ENCODE peak calls at places on chromosomes 5 and 9, in ten cellular contexts. S, L, I, F, Y, G, Z, O, V and P are unnamed samples.

GRCh38 chr5:7779663-7780030 is 71.3 kb downstream of the CFAP90 start:
- DNase-seq in S (no peak), L (no peak), I (no peak), F (no peak), Y (no peak), G (no peak), Z (no peak), O (no peak), V (no peak), P (no peak)

GRCh38 chr5:1594336-1595106 is 70.8 kb upstream of the LPCAT1 start:
- DNase-seq in S (peak), L (peak), I (peak), F (peak), Y (peak), G (peak), Z (peak), O (no peak), V (no peak), P (peak)

GRCh38 chr9:79143211-79143610 is 428.6 kb upstream of the TLE4 start:
- DNase-seq in S (no peak), L (no peak), I (no peak), F (no peak), Y (no peak), G (no peak), Z (no peak), O (no peak), V (no peak), P (no peak)

GRCh38 chr9:98488578-98489312 is 220.0 kb downstream of the GABBR2 start:
- DNase-seq in S (peak), L (no peak), I (no peak), F (no peak), Y (no peak), G (no peak), Z (no peak), O (peak), V (no peak), P (no peak)

GRCh38 chr5:131634666-131634995 is 398 bp downstream of the RAPGEF6 start:
- DNase-seq in S (peak), L (no peak), I (peak), F (no peak), Y (no peak), G (peak), Z (no peak), O (no peak), V (peak), P (peak)

GRCh38 chr9:131585375-131585774 is 40.1 kb downstream of the PRRT1B start:
- DNase-seq in S (no peak), L (no peak), I (no peak), F (peak), Y (no peak), G (no peak), Z (no peak), O (no peak), V (peak), P (no peak)

GRCh38 chr5:67414712-67415111 is 218.1 kb upstream of the CD180 start:
- DNase-seq in S (no peak), L (no peak), I (no peak), F (no peak), Y (no peak), G (no peak), Z (no peak), O (peak), V (no peak), P (no peak)

GRCh38 chr5:98770911-98771322 is 2.5 kb upstream of the RGMB start:
- DNase-seq in S (peak), L (no peak), I (no peak), F (no peak), Y (no peak), G (no peak), Z (no peak), O (no peak), V (no peak), P (no peak)

GRCh38 chr9:92713528-92713927 is 43.6 kb upstream of the IPPK start:
- DNase-seq in S (no peak), L (no peak), I (no peak), F (no peak), Y (no peak), G (no peak), Z (no peak), O (no peak), V (no peak), P (no peak)

GRCh38 chr9:79619930-79620329 is 48.2 kb downstream of the TLE4 start:
- DNase-seq in S (no peak), L (no peak), I (no peak), F (no peak), Y (no peak), G (no peak), Z (no peak), O (no peak), V (no peak), P (no peak)

GRCh38 chr9:110620726-110621125 is 41.2 kb upstream of the SVEP1 start:
- DNase-seq in S (no peak), L (peak), I (no peak), F (no peak), Y (no peak), G (no peak), Z (no peak), O (no peak), V (no peak), P (no peak)

GRCh38 chr9:69937358-69937757 is 106.3 kb upstream of the MAMDC2 start:
- DNase-seq in S (no peak), L (no peak), I (no peak), F (no peak), Y (no peak), G (no peak), Z (no peak), O (no peak), V (no peak), P (no peak)

GRCh38 chr5:172172912-172173591 is 15.0 kb downstream of the STK10 start:
- DNase-seq in S (no peak), L (no peak), I (no peak), F (peak), Y (no peak), G (no peak), Z (no peak), O (no peak), V (no peak), P (no peak)

GRCh38 chr5:96083361-96083881 is 121.8 kb upstream of the ELL2 start:
- DNase-seq in S (no peak), L (no peak), I (no peak), F (no peak), Y (no peak), G (no peak), Z (no peak), O (no peak), V (no peak), P (no peak)

GRCh38 chr5:68086443-68086842 is 129.1 kb upstream of the PIK3R1 start:
- DNase-seq in S (no peak), L (no peak), I (no peak), F (no peak), Y (no peak), G (no peak), Z (no peak), O (no peak), V (no peak), P (no peak)

GRCh38 chr5:128053291-128053954 is 30.1 kb upstream of the SLC12A2 start:
- DNase-seq in S (no peak), L (no peak), I (no peak), F (no peak), Y (no peak), G (no peak), Z (no peak), O (no peak), V (peak), P (no peak)

GRCh38 chr5:156595132-156595787 is 254.8 kb upstream of the PPP1R2B start:
- DNase-seq in S (no peak), L (no peak), I (no peak), F (no peak), Y (no peak), G (no peak), Z (peak), O (no peak), V (no peak), P (no peak)

GRCh38 chr9:15018238-15018637 is 108.0 kb upstream of the FREM1 start:
- DNase-seq in S (no peak), L (no peak), I (no peak), F (no peak), Y (no peak), G (no peak), Z (no peak), O (no peak), V (no peak), P (no peak)

GRCh38 chr9:22040760-22041159 is 31.7 kb upstream of the CDKN2B start:
- DNase-seq in S (peak), L (no peak), I (no peak), F (no peak), Y (no peak), G (no peak), Z (no peak), O (no peak), V (no peak), P (no peak)

GRCh38 chr5:132001647-132002561 is 9.6 kb downstream of the ACSL6 start:
- DNase-seq in S (no peak), L (no peak), I (no peak), F (no peak), Y (no peak), G (peak), Z (no peak), O (no peak), V (peak), P (no peak)

GRCh38 chr5:137595680-137596079 is 96.6 kb upstream of the SPOCK1 start:
- DNase-seq in S (no peak), L (peak), I (no peak), F (no peak), Y (no peak), G (no peak), Z (no peak), O (no peak), V (no peak), P (no peak)

GRCh38 chr9:83154821-83155220 is 91.9 kb upstream of the RASEF start:
- DNase-seq in S (peak), L (no peak), I (no peak), F (no peak), Y (no peak), G (no peak), Z (no peak), O (no peak), V (no peak), P (no peak)

GRCh38 chr9:1050125-1050895 is at the start of gene DMRT2:
- DNase-seq in S (peak), L (peak), I (peak), F (peak), Y (no peak), G (peak), Z (peak), O (no peak), V (peak), P (no peak)

GRCh38 chr9:135329571-135330306 is 149.8 kb upstream of the PPP1R26 start:
- DNase-seq in S (no peak), L (no peak), I (no peak), F (no peak), Y (no peak), G (no peak), Z (no peak), O (no peak), V (no peak), P (no peak)

GRCh38 chr9:87684627-87685204 is 41.2 kb upstream of the CTSL start:
- DNase-seq in S (no peak), L (peak), I (peak), F (no peak), Y (no peak), G (no peak), Z (peak), O (no peak), V (peak), P (no peak)

GRCh38 chr9:124665391-124666058 is 105.6 kb downstream of the NR6A1 start:
- DNase-seq in S (peak), L (no peak), I (no peak), F (no peak), Y (no peak), G (no peak), Z (no peak), O (no peak), V (no peak), P (no peak)

GRCh38 chr9:107784235-107784958 is 294.8 kb upstream of the KLF4 start:
- DNase-seq in S (no peak), L (no peak), I (no peak), F (no peak), Y (no peak), G (no peak), Z (peak), O (peak), V (peak), P (no peak)

GRCh38 chr5:415928-416635 is 26.9 kb upstream of the EXOC3 start:
- DNase-seq in S (no peak), L (no peak), I (no peak), F (no peak), Y (no peak), G (peak), Z (no peak), O (no peak), V (peak), P (no peak)

GRCh38 chr5:180001742-180002141 is 69.8 kb downstream of the RNF130 start:
- DNase-seq in S (no peak), L (no peak), I (no peak), F (no peak), Y (no peak), G (no peak), Z (no peak), O (no peak), V (no peak), P (no peak)

GRCh38 chr5:52964138-52964537 is 25.0 kb upstream of the ITGA2 start:
- DNase-seq in S (no peak), L (no peak), I (no peak), F (no peak), Y (no peak), G (no peak), Z (no peak), O (no peak), V (no peak), P (no peak)

GRCh38 chr9:89598926-89599325 is 5.9 kb upstream of the GADD45G start:
- DNase-seq in S (no peak), L (no peak), I (no peak), F (no peak), Y (no peak), G (no peak), Z (no peak), O (no peak), V (no peak), P (no peak)

GRCh38 chr9:23743041-23743440 is 83.0 kb downstream of the ELAVL2 start:
- DNase-seq in S (no peak), L (no peak), I (no peak), F (no peak), Y (no peak), G (no peak), Z (no peak), O (no peak), V (no peak), P (no peak)

GRCh38 chr5:126938461-126938860 is 91.9 kb downstream of the MARCHF3 start:
- DNase-seq in S (no peak), L (no peak), I (no peak), F (no peak), Y (no peak), G (no peak), Z (no peak), O (peak), V (no peak), P (no peak)

GRCh38 chr5:150515446-150515845 is 7.5 kb downstream of the NDST1 start:
- DNase-seq in S (peak), L (no peak), I (no peak), F (no peak), Y (no peak), G (peak), Z (no peak), O (no peak), V (no peak), P (no peak)

GRCh38 chr9:108108802-108109448 is 619.4 kb upstream of the KLF4 start:
- DNase-seq in S (no peak), L (no peak), I (no peak), F (no peak), Y (no peak), G (no peak), Z (no peak), O (no peak), V (no peak), P (no peak)

GRCh38 chr5:132718544-132719312 is 18.6 kb downstream of the KIF3A start:
- DNase-seq in S (no peak), L (no peak), I (no peak), F (no peak), Y (no peak), G (no peak), Z (no peak), O (no peak), V (no peak), P (no peak)